ENCODE peak calls at places on chromosome 17, in seven cellular contexts. K is activated T-helper 9 cell treated with anti-CD3 and anti-CD28 coated beads, Interleukin-2, amount 50 U/mL, for 16 hours; I is GOT3; F is OCI-LY7; Y is activated CD4-positive, alpha-beta T cell treated with anti-CD3 and anti-CD28 coated beads for 4 hours; H is naive thymus-derived CD4-positive, alpha-beta T cell; A is NCI-H1694. C is an unnamed sample.

GRCh38 chr17:550776-551175 is 163.9 kb downstream of the VPS53 start:
- DNase-seq in K (no peak), I (no peak), F (no peak), Y (no peak), H (no peak), A (no peak), C (no peak)

GRCh38 chr17:74922172-74922571 is 883 bp downstream of the USH1G start:
- DNase-seq in K (no peak), I (no peak), F (no peak), Y (no peak), H (no peak), A (no peak), C (no peak)

GRCh38 chr17:77527394-77527793 is 386.6 kb downstream of the SEC14L1 start:
- DNase-seq in K (no peak), I (no peak), F (no peak), Y (no peak), H (no peak), A (peak), C (no peak)

GRCh38 chr17:76199466-76199865 is 40.8 kb downstream of the RNF157 start:
- DNase-seq in K (peak), I (no peak), F (no peak), Y (peak), H (peak), A (no peak), C (no peak)

GRCh38 chr17:77958716-77959215 is 263 bp downstream of the TNRC6C start:
- DNase-seq in K (peak), I (no peak), F (peak), Y (no peak), H (no peak), A (no peak), C (no peak)

GRCh38 chr17:77300016-77300686 is 159.4 kb downstream of the SEC14L1 start:
- DNase-seq in K (no peak), I (no peak), F (no peak), Y (no peak), H (no peak), A (no peak), C (no peak)

GRCh38 chr17:33240397-33240796 is 52.7 kb downstream of the ASIC2 start:
- DNase-seq in K (no peak), I (no peak), F (no peak), Y (no peak), H (no peak), A (no peak), C (no peak)

GRCh38 chr17:1186214-1186820 is 6.5 kb upstream of the ABR start:
- DNase-seq in K (no peak), I (no peak), F (no peak), Y (no peak), H (no peak), A (no peak), C (no peak)

GRCh38 chr17:49055181-49055927 is 58.2 kb downstream of the IGF2BP1 start:
- DNase-seq in K (no peak), I (no peak), F (no peak), Y (no peak), H (no peak), A (no peak), C (no peak)

GRCh38 chr17:48642059-48642842 is 16.1 kb upstream of the HOXB9 start:
- DNase-seq in K (no peak), I (no peak), F (no peak), Y (no peak), H (no peak), A (no peak), C (no peak)

GRCh38 chr17:81309140-81309858 is 14.2 kb upstream of the SLC38A10 start:
- DNase-seq in K (no peak), I (no peak), F (no peak), Y (no peak), H (no peak), A (no peak), C (peak)

GRCh38 chr17:74569001-74569391 is 1.7 kb upstream of the CD300H start:
- DNase-seq in K (no peak), I (no peak), F (no peak), Y (no peak), H (no peak), A (no peak), C (no peak)

GRCh38 chr17:81231766-81232581 is 6.9 kb downstream of the TEPSIN start:
- DNase-seq in K (no peak), I (no peak), F (no peak), Y (no peak), H (no peak), A (no peak), C (no peak)

GRCh38 chr17:2710804-2711607 is 558 bp downstream of the CLUH start:
- DNase-seq in K (no peak), I (no peak), F (peak), Y (peak), H (peak), A (no peak), C (peak)

GRCh38 chr17:19348806-19349205 is 13.7 kb downstream of the B9D1 start:
- DNase-seq in K (no peak), I (no peak), F (no peak), Y (no peak), H (no peak), A (no peak), C (no peak)

GRCh38 chr17:40956401-40957254 is 10.1 kb downstream of the KRT39 start:
- DNase-seq in K (no peak), I (no peak), F (no peak), Y (no peak), H (no peak), A (no peak), C (no peak)

GRCh38 chr17:78343099-78343432 is 16.8 kb downstream of the SOCS3 start:
- DNase-seq in K (no peak), I (peak), F (no peak), Y (peak), H (peak), A (no peak), C (peak)

GRCh38 chr17:14771543-14771942 is 470.7 kb downstream of the HS3ST3B1 start:
- DNase-seq in K (no peak), I (no peak), F (no peak), Y (no peak), H (no peak), A (no peak), C (no peak)

GRCh38 chr17:66627985-66628384 is 206.9 kb upstream of the CACNG5 start:
- DNase-seq in K (no peak), I (no peak), F (no peak), Y (no peak), H (no peak), A (no peak), C (no peak)

GRCh38 chr17:49315974-49316570 is 46.0 kb downstream of the ZNF652 start:
- DNase-seq in K (no peak), I (no peak), F (peak), Y (no peak), H (no peak), A (no peak), C (no peak)

GRCh38 chr17:49180303-49180702 is 30.1 kb downstream of the GNGT2 start:
- DNase-seq in K (peak), I (no peak), F (peak), Y (peak), H (peak), A (peak), C (peak)

GRCh38 chr17:81512984-81513668 is 527 bp upstream of the ACTG1 start:
- DNase-seq in K (peak), I (no peak), F (peak), Y (peak), H (peak), A (peak), C (peak)

C was measured in KBM-7.